ENCODE peak calls at places on chromosome 10, in four cellular contexts. One of them, this sample, is unnamed.

GRCh38 chr10:69876931-69877330 is 75.2 kb downstream of the COL13A1 start:
- DNase-seq in uterus: no peak
- DNase-seq in bronchial epithelial cell: no peak
- DNase-seq in amygdala: no peak
- DNase-seq in this sample: no peak

GRCh38 chr10:80046629-80047441 is 31.6 kb upstream of the TMEM254 start:
- DNase-seq in uterus: peak; percentile 65
- DNase-seq in bronchial epithelial cell: peak; percentile 45
- DNase-seq in amygdala: peak; percentile 16
- DNase-seq in this sample: peak; percentile 76

GRCh38 chr10:130341325-130341724 is 205.1 kb downstream of the GLRX3 start:
- DNase-seq in uterus: no peak
- DNase-seq in bronchial epithelial cell: no peak
- DNase-seq in amygdala: no peak
- DNase-seq in this sample: no peak

GRCh38 chr10:71213127-71213616 is 802 bp downstream of the UNC5B start:
- DNase-seq in uterus: peak; percentile 52
- DNase-seq in bronchial epithelial cell: peak; percentile 87
- DNase-seq in amygdala: no peak
- DNase-seq in this sample: peak; percentile 52

GRCh38 chr10:101778781-101779543 is 3.0 kb upstream of the FGF8 start:
- DNase-seq in uterus: no peak
- DNase-seq in bronchial epithelial cell: peak; percentile 11
- DNase-seq in amygdala: no peak
- DNase-seq in this sample: no peak

GRCh38 chr10:103772096-103772845 is 83.1 kb downstream of the SH3PXD2A start:
- DNase-seq in uterus: peak; percentile 90
- DNase-seq in bronchial epithelial cell: peak; percentile 77
- DNase-seq in amygdala: no peak
- DNase-seq in this sample: no peak

GRCh38 chr10:100743626-100744135 is 1.7 kb upstream of the PAX2 start:
- DNase-seq in uterus: no peak
- DNase-seq in bronchial epithelial cell: peak; percentile 33
- DNase-seq in amygdala: peak; percentile 6
- DNase-seq in this sample: peak; percentile 68

GRCh38 chr10:50538473-50539398 is 85.0 kb downstream of the SGMS1 start:
- DNase-seq in uterus: no peak
- DNase-seq in bronchial epithelial cell: peak; percentile 23
- DNase-seq in amygdala: peak; percentile 83
- DNase-seq in this sample: peak; percentile 53

GRCh38 chr10:44974628-44975431 is 3.8 kb downstream of the DEPP1 start:
- DNase-seq in uterus: peak; percentile 81
- DNase-seq in bronchial epithelial cell: peak; percentile 17
- DNase-seq in amygdala: no peak
- DNase-seq in this sample: peak; percentile 73

GRCh38 chr10:4851176-4851575 is 25.2 kb downstream of the AKR1E2 start:
- DNase-seq in uterus: no peak
- DNase-seq in bronchial epithelial cell: no peak
- DNase-seq in amygdala: no peak
- DNase-seq in this sample: no peak

GRCh38 chr10:126373137-126373536 is 15.1 kb downstream of the ADAM12 start:
- DNase-seq in uterus: no peak
- DNase-seq in bronchial epithelial cell: no peak
- DNase-seq in amygdala: peak; percentile 21
- DNase-seq in this sample: no peak

GRCh38 chr10:61589547-61590243 is 73.0 kb upstream of the CABCOCO1 start:
- DNase-seq in uterus: no peak
- DNase-seq in bronchial epithelial cell: peak; percentile 17
- DNase-seq in amygdala: no peak
- DNase-seq in this sample: no peak

GRCh38 chr10:97561678-97562077 is 10.9 kb upstream of the ANKRD2 start:
- DNase-seq in uterus: no peak
- DNase-seq in bronchial epithelial cell: no peak
- DNase-seq in amygdala: no peak
- DNase-seq in this sample: no peak

GRCh38 chr10:30731963-30732362 is 102.4 kb upstream of the LYZL2 start:
- DNase-seq in uterus: no peak
- DNase-seq in bronchial epithelial cell: no peak
- DNase-seq in amygdala: no peak
- DNase-seq in this sample: no peak

GRCh38 chr10:1268856-1269255 is 212.7 kb downstream of the WDR37 start:
- DNase-seq in uterus: no peak
- DNase-seq in bronchial epithelial cell: no peak
- DNase-seq in amygdala: no peak
- DNase-seq in this sample: no peak

GRCh38 chr10:33286186-33286934 is 48.1 kb downstream of the NRP1 start:
- DNase-seq in uterus: no peak
- DNase-seq in bronchial epithelial cell: no peak
- DNase-seq in amygdala: no peak
- DNase-seq in this sample: no peak

GRCh38 chr10:97685395-97685958 is 1.6 kb downstream of the AVPI1 start:
- DNase-seq in uterus: no peak
- DNase-seq in bronchial epithelial cell: peak; percentile 57
- DNase-seq in amygdala: no peak
- DNase-seq in this sample: peak; percentile 72

GRCh38 chr10:77383861-77384553 is 253.6 kb downstream of the KCNMA1 start:
- DNase-seq in uterus: no peak
- DNase-seq in bronchial epithelial cell: no peak
- DNase-seq in amygdala: no peak
- DNase-seq in this sample: no peak

GRCh38 chr10:70843333-70843732 is 27.6 kb downstream of the SGPL1 start:
- DNase-seq in uterus: no peak
- DNase-seq in bronchial epithelial cell: peak; percentile 26
- DNase-seq in amygdala: no peak
- DNase-seq in this sample: no peak

GRCh38 chr10:32372000-32372875 is 25.3 kb upstream of the EPC1 start:
- DNase-seq in uterus: no peak
- DNase-seq in bronchial epithelial cell: no peak
- DNase-seq in amygdala: no peak
- DNase-seq in this sample: no peak

GRCh38 chr10:33309410-33309809 is 25.1 kb downstream of the NRP1 start:
- DNase-seq in uterus: no peak
- DNase-seq in bronchial epithelial cell: no peak
- DNase-seq in amygdala: no peak
- DNase-seq in this sample: no peak

GRCh38 chr10:17278607-17279240 is 50.7 kb downstream of the VIM start:
- DNase-seq in uterus: no peak
- DNase-seq in bronchial epithelial cell: no peak
- DNase-seq in amygdala: no peak
- DNase-seq in this sample: no peak

GRCh38 chr10:98404571-98405396 is 10.2 kb downstream of the PYROXD2 start:
- DNase-seq in uterus: no peak
- DNase-seq in bronchial epithelial cell: peak; percentile 76
- DNase-seq in amygdala: no peak
- DNase-seq in this sample: no peak

GRCh38 chr10:86522385-86522855 is 828 bp upstream of the WAPL start:
- DNase-seq in uterus: no peak
- DNase-seq in bronchial epithelial cell: peak; percentile 17
- DNase-seq in amygdala: no peak
- DNase-seq in this sample: no peak

GRCh38 chr10:60527676-60528075 is 138.0 kb upstream of the ANK3 start:
- DNase-seq in uterus: no peak
- DNase-seq in bronchial epithelial cell: no peak
- DNase-seq in amygdala: no peak
- DNase-seq in this sample: no peak

GRCh38 chr10:31132681-31133239 is 101.1 kb upstream of the ZNF438 start:
- DNase-seq in uterus: no peak
- DNase-seq in bronchial epithelial cell: no peak
- DNase-seq in amygdala: no peak
- DNase-seq in this sample: no peak

GRCh38 chr10:5511885-5512280 is 12.5 kb upstream of the CALML5 start:
- DNase-seq in uterus: no peak
- DNase-seq in bronchial epithelial cell: no peak
- DNase-seq in amygdala: no peak
- DNase-seq in this sample: no peak

GRCh38 chr10:80070068-80070467 is 8.4 kb upstream of the TMEM254 start:
- DNase-seq in uterus: no peak
- DNase-seq in bronchial epithelial cell: no peak
- DNase-seq in amygdala: peak; percentile 86
- DNase-seq in this sample: no peak

GRCh38 chr10:3783721-3784432 is 1.1 kb downstream of the KLF6 start:
- DNase-seq in uterus: peak; percentile 69
- DNase-seq in bronchial epithelial cell: peak; percentile 43
- DNase-seq in amygdala: no peak
- DNase-seq in this sample: peak; percentile 84

GRCh38 chr10:1408656-1409358 is 328.5 kb downstream of the ADARB2 start:
- DNase-seq in uterus: no peak
- DNase-seq in bronchial epithelial cell: no peak
- DNase-seq in amygdala: no peak
- DNase-seq in this sample: peak; percentile 26

GRCh38 chr10:72079356-72079755 is 9.0 kb downstream of the SPOCK2 start:
- DNase-seq in uterus: no peak
- DNase-seq in bronchial epithelial cell: no peak
- DNase-seq in amygdala: peak; percentile 42
- DNase-seq in this sample: no peak

GRCh38 chr10:88989824-88990527 is 622 bp upstream of the FAS start:
- DNase-seq in uterus: peak; percentile 64
- DNase-seq in bronchial epithelial cell: peak; percentile 72
- DNase-seq in amygdala: no peak
- DNase-seq in this sample: no peak

This sample was measured in left lobe of liver.